ENCODE peak calls at places on chromosomes 12 and 14, in five cellular contexts. J is K562, Q is GM12878, O is H1, W is HepG2. G is an unnamed sample.

GRCh38 chr14:54498095-54498531 is 9.3 kb upstream of the GMFB start:
- DNase-seq in Q (no peak), W (peak), J (no peak), O (no peak), G (no peak)

GRCh38 chr12:9208236-9208635 is at the start of gene PZP:
- DNase-seq in J (no peak), Q (no peak), O (no peak), W (no peak), G (no peak)

GRCh38 chr12:62683724-62684501 is 217.3 kb downstream of the MON2 start:
- DNase-seq in J (no peak), W (no peak), O (no peak), Q (no peak), G (no peak)

GRCh38 chr12:53064613-53065415 is 14.4 kb downstream of the SPRYD3 start:
- DNase-seq in Q (no peak), J (no peak), W (no peak), O (no peak), G (no peak)

GRCh38 chr14:54532111-54533012 is 22.7 kb downstream of the CGRRF1 start:
- DNase-seq in J (no peak), O (no peak), Q (peak), W (no peak), G (no peak)

GRCh38 chr12:105329926-105330282 is 587 bp upstream of the C12orf75 start:
- DNase-seq in O (no peak), J (no peak), W (no peak), Q (no peak), G (no peak)

GRCh38 chr14:52467515-52468266 is 84.6 kb downstream of the TXNDC16 start:
- DNase-seq in J (no peak), O (no peak), Q (no peak), W (no peak), G (no peak)

GRCh38 chr14:77217551-77217950 is 36.0 kb downstream of the TMEM63C start:
- DNase-seq in Q (no peak), O (no peak), J (no peak), W (no peak), G (no peak)

GRCh38 chr12:105275997-105276760 is 40.2 kb upstream of the APPL2 start:
- DNase-seq in J (no peak), Q (no peak), O (no peak), W (no peak), G (no peak)

GRCh38 chr14:30005114-30005698 is 77.6 kb upstream of the PRKD1 start:
- DNase-seq in Q (no peak), J (peak), W (peak), O (no peak), G (no peak)

GRCh38 chr14:89282191-89282590 is 134.8 kb downstream of the FOXN3 start:
- DNase-seq in W (no peak), Q (no peak), J (no peak), O (no peak), G (no peak)

GRCh38 chr14:68819260-68819691 is 26.4 kb upstream of the ZFP36L1 start:
- DNase-seq in W (no peak), O (no peak), Q (no peak), J (peak), G (peak)

GRCh38 chr12:121989951-121990647 is 31.6 kb upstream of the BCL7A start:
- DNase-seq in J (no peak), W (no peak), Q (no peak), O (no peak), G (no peak)

GRCh38 chr12:96073346-96074336 is 38.3 kb upstream of the LTA4H start:
- DNase-seq in Q (no peak), J (no peak), O (no peak), W (no peak), G (no peak)

GRCh38 chr14:102949062-102949800 is 26.8 kb downstream of the AMN start:
- DNase-seq in O (no peak), J (no peak), Q (no peak), W (no peak), G (no peak)

GRCh38 chr14:95255487-95255886 is 64.2 kb downstream of the CLMN start:
- DNase-seq in J (peak), Q (no peak), W (no peak), O (peak), G (peak)
- TF ChIP-seq YY1 in J (no peak), Q (peak), W (no peak), O (peak), G (no peak)

GRCh38 chr14:92973798-92974372 is 50.9 kb downstream of the CHGA start:
- DNase-seq in O (no peak), Q (no peak), W (no peak), J (no peak), G (no peak)
- TF ChIP-seq ATF3 in O (no peak), Q (no peak), W (no peak), J (no peak), G (no peak)

DNA sequence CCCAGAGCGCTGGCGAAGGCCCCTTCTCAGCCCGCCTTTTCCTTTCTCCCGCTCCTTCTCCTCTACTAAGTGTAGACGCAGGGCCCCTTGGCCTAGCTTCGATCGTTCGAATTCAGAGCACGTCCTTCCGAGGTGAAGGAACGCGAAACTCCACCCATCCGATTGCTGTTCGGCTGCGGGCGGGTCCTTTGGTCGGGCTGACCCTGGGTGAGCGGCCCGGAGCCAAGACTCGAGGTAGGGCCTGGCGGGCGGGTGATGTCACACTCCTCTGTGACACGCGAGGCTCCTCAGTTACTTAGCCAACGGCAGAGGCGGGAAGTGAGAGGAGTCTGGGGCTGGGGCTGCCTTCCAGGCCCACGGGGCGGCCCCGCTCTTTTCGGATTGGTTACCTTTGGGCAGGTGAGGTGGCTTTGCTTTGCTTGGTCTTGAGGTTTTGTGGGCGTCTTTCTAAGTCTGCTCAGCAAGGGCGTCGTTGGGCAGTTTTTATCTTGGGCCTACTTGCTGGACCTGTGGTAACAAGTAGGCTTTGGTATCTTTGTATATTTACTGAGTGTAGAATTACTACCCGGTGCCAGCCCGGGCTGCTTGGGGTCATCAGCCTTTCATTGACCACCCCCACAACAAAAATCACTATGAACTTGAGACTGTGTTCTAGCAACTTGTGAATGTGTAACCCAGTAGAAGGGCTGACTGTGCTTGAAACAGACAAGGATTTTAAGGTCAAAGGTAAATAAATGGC is 694 bp downstream of the TMBIM6 start:
- DNase-seq in J (peak), Q (peak), O (peak), W (peak), G (peak)
- TF ChIP-seq POLR2A in J (no peak), Q (peak), O (no peak), W (no peak), G (no peak)

GRCh38 chr14:74571901-74572828 is 39.9 kb downstream of the LTBP2 start:
- DNase-seq in Q (no peak), O (no peak), W (peak), J (no peak), G (peak)

GRCh38 chr14:74570696-74571095 is 41.3 kb downstream of the LTBP2 start:
- DNase-seq in Q (no peak), W (no peak), J (no peak), O (no peak), G (no peak)

GRCh38 chr14:74569826-74570591 is 42.0 kb downstream of the LTBP2 start:
- DNase-seq in W (peak), J (no peak), Q (no peak), O (no peak), G (no peak)

GRCh38 chr14:74572829-74573360 is 39.1 kb downstream of the LTBP2 start:
- DNase-seq in O (no peak), Q (no peak), W (no peak), J (no peak), G (no peak)

DNA sequence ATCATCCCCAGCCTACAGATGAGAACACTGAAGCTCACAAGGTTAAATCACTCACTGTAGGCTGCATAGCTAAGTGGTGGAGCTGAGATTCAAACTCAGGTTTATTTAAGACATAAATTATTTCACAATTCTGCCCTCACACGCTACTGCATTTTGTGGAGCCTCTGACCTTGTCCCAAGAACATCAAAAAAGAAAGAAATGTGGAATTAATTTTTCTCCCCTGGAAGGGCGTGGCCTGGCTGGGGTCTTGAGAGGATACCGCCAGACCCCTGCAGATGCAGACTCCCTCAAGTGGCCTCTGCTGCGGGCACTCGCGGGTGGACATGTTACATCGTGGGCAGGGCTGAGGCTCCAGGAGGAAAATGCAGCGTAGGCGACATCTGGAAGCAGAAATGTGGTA is 40.6 kb downstream of the LTBP2 start:
- DNase-seq in W (no peak), Q (no peak), J (no peak), O (no peak), G (no peak)
- TF ChIP-seq YY1 in W (no peak), Q (no peak), J (no peak), O (no peak), G (no peak)

DNA sequence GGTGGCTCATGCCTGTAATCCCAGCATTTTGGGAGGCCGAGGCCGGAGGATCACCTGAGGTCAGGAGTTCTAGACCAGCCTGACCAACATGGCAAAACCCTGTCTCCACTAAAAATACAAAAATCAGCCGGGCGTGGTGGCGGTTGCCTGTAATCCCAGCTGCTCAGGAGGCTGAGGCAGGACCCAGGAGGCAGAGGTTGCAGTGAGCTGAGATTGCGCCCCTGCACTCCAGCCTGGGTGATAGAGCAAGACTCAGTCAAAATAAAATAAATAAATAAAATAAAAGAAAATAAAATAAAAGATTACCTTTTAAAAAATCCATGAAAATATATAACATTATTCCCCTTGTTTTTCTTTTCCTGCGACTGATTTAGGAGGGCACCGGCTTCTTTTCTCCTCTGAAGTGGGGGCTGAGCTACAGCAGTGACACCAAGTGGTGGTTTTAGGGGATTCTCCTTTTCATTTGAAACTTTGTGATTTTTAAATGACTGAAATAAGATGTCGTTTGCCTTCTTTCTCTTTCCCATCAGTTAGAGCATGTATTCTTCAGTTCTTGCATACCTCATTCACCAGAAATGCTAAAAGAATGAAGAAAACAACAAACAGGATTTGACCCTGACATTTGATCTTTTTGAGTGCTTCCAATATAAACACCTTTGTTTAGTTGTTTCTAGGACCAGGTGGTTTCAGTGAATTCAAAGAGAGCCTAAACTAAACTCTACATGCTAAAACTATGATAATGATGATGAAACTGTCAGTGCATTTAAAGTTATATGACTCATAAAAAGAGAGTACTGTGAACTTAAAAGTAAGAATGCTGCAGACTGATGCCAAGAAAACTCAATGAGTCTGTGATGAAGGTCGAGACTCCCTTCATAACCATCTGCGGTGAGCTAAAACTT is 22.6 kb upstream of the PKP2 start:
- DNase-seq in Q (no peak), J (peak), W (peak), O (no peak), G (no peak)
- TF ChIP-seq ATF3 in Q (no peak), J (peak), W (no peak), O (no peak), G (no peak)

GRCh38 chr14:92121207-92121669 is 268 bp downstream of the NDUFB1 start:
- DNase-seq in Q (no peak), J (peak), O (no peak), W (peak), G (no peak)
- TF ChIP-seq POLR2A in Q (peak), J (peak), O (no peak), W (no peak), G (no peak)

DNA sequence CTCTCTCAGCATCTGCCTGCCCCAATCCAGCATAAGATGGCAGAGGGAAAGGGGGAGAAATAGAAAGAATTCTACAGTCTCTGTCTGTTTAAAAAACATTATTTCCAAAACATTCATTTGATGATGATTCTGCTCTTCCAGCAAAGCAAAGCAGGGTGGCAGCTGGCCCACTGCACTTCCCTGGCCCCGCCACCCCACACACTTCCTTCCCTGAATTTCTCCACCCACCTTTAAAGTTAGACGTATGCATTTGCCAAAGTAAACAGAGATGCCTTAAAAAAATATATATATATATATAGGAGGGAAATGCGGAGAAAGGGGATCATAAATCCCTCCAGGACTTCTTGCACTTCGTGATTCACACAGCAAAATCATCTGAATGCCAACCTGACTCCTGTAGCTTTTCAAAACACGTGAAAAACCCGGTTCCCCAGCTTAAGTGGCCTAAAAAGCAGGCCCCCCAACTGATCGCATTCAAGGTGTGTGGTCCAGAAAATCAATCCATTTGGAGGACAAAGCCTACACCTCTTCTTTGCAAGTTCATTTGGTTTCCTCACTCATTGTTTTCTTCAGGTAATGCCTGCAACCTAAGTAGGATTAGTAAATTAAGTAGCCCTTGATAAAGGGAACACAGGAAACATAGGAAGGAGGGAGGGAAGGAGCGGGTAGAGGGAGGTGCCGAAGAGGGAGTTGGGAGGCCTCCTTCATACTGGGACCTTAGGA is 68.8 kb downstream of the LLPH start:
- DNase-seq in W (no peak), O (peak), Q (no peak), J (no peak), G (no peak)
- TF ChIP-seq YY1 in W (no peak), O (peak), Q (no peak), J (no peak), G (no peak)

DNA sequence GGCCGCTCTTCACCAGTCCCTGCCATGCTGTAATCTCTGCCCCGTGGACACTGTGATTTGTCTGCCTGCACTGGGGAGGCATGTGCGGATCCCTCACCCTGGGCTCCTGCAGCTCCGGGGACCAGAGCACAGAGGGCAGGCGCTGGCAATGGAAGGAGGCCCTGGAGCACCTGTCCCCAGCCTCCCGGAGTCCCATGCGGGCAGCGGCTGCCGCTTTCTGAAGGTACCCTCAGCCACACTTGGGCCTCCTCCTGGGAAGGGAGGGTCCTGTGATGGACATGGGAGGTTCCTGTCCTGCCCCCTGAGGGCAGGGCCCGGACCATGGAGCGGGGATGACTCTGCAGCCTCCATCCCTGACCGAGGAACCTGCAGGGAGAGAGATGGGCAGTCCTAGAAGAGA is 297.4 kb upstream of the SFSWAP start:
- DNase-seq in Q (no peak), W (no peak), J (no peak), O (no peak), G (no peak)
- TF ChIP-seq ATF3 in Q (no peak), W (no peak), J (no peak), O (no peak), G (no peak)

GRCh38 chr12:112325157-112325556 is 57.1 kb downstream of the HECTD4 start:
- DNase-seq in J (no peak), Q (no peak), O (no peak), W (peak), G (no peak)

GRCh38 chr12:112322882-112323547 is 59.2 kb downstream of the HECTD4 start:
- DNase-seq in O (no peak), W (no peak), J (no peak), Q (no peak), G (no peak)

GRCh38 chr12:112328411-112329124 is 53.7 kb downstream of the HECTD4 start:
- DNase-seq in Q (no peak), J (no peak), O (no peak), W (no peak), G (no peak)

GRCh38 chr12:112327209-112327930 is 54.9 kb downstream of the HECTD4 start:
- DNase-seq in Q (no peak), W (no peak), J (no peak), O (no peak), G (no peak)

GRCh38 chr12:112325648-112326207 is 56.5 kb downstream of the HECTD4 start:
- DNase-seq in J (no peak), W (no peak), Q (no peak), O (no peak), G (no peak)
- TF ChIP-seq POLR2A in J (no peak), W (no peak), Q (no peak), O (no peak), G (no peak)

DNA sequence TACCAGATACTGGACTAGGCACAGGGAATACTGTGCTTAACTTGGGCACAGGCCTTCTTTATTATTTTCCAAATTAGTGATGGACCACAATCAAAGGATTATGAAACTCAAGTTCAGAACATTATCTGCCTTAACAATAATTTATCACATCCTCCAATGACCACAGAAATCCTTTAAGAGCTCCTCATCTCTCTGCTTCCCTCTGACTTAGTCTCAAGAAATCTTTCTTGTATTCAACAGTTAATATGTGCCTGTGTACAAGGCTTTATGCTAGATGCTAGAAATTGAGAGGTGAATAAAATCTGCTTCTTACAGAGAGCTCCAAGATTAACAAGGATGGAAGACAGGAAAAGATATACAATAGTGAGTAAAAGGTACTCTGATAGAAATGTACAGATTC is 55.3 kb upstream of the ARID2 start:
- DNase-seq in Q (no peak), W (no peak), J (no peak), O (no peak), G (no peak)
- TF ChIP-seq YY1 in Q (no peak), W (no peak), J (no peak), O (no peak), G (no peak)

G was measured in HCT116.